ENCODE peak calls at places on chromosomes 11 and 22, in six cellular contexts. T, U, V, X, W and B are unnamed samples.

GRCh38 chr11:129300099-129300498 is 75.5 kb upstream of the BARX2 start:
- DNase-seq in U (no peak), V (no peak), T (no peak), X (no peak), W (no peak), B (no peak)

GRCh38 chr11:14907411-14908213 is 15.6 kb upstream of the CYP2R1 start:
- DNase-seq in T (peak), X (peak), V (peak), U (peak), W (peak), B (peak)

GRCh38 chr22:33853200-33854097 is 66.8 kb downstream of the LARGE1 start:
- DNase-seq in W (peak), T (no peak), U (no peak), V (peak), X (no peak), B (no peak)

GRCh38 chr11:57134284-57134683 is 47.5 kb upstream of the LRRC55 start:
- DNase-seq in V (peak), U (no peak), X (no peak), T (no peak), W (no peak), B (no peak)

GRCh38 chr22:50737728-50738648 is at the start of gene ACR:
- DNase-seq in T (no peak), W (no peak), V (no peak), X (no peak), U (no peak), B (peak)

GRCh38 chr11:134854391-134854991 is 442.4 kb upstream of the B3GAT1 start:
- DNase-seq in W (no peak), U (no peak), T (no peak), V (no peak), X (no peak), B (peak)

GRCh38 chr22:41395531-41396240 is 13.9 kb downstream of the TEF start:
- DNase-seq in T (no peak), V (no peak), X (no peak), W (no peak), U (no peak), B (no peak)

GRCh38 chr11:12123177-12123576 is 12.8 kb downstream of the MICAL2 start:
- DNase-seq in W (no peak), X (no peak), U (no peak), T (no peak), V (peak), B (no peak)

GRCh38 chr11:85165819-85166218 is 461.3 kb downstream of the DLG2 start:
- DNase-seq in V (no peak), W (no peak), T (no peak), X (no peak), U (no peak), B (no peak)

GRCh38 chr11:13169709-13170108 is 107.9 kb upstream of the BMAL1 start:
- DNase-seq in U (no peak), X (no peak), V (peak), W (no peak), T (no peak), B (no peak)

GRCh38 chr11:32829680-32830412 is at the start of gene PRRG4:
- DNase-seq in V (peak), X (peak), U (no peak), T (peak), W (peak), B (peak)

GRCh38 chr11:106668147-106668546 is 350.1 kb downstream of the GUCY1A2 start:
- DNase-seq in U (no peak), X (no peak), V (peak), T (no peak), W (no peak), B (no peak)

GRCh38 chr11:67277231-67277961 is 11.1 kb downstream of the GRK2 start:
- DNase-seq in X (peak), T (peak), V (peak), U (peak), W (peak), B (peak)

GRCh38 chr22:38831166-38831945 is 12.5 kb downstream of the NPTXR start:
- DNase-seq in U (no peak), V (peak), T (no peak), W (no peak), X (no peak), B (no peak)

GRCh38 chr11:126837581-126837980 is 163.0 kb downstream of the KIRREL3 start:
- DNase-seq in T (no peak), X (no peak), V (no peak), W (no peak), U (no peak), B (no peak)

GRCh38 chr11:116720895-116721294 is 51.9 kb downstream of the BUD13 start:
- DNase-seq in W (no peak), T (no peak), U (no peak), X (no peak), V (no peak), B (no peak)

GRCh38 chr11:72758690-72759389 is 6.6 kb upstream of the ARAP1 start:
- DNase-seq in X (no peak), W (no peak), T (no peak), U (no peak), V (peak), B (no peak)

GRCh38 chr11:80930038-80930437 is 1489.2 kb upstream of the TENM4 start:
- DNase-seq in W (no peak), T (no peak), X (no peak), U (no peak), V (no peak), B (no peak)

GRCh38 chr11:69934861-69935494 is 115.8 kb upstream of the FGF3 start:
- DNase-seq in U (no peak), X (no peak), W (no peak), T (no peak), V (peak), B (peak)

GRCh38 chr11:128507936-128508335 is 79.4 kb downstream of the ETS1 start:
- DNase-seq in T (no peak), U (no peak), X (no peak), V (no peak), W (no peak), B (no peak)

GRCh38 chr22:46890819-46891218 is 128.4 kb downstream of the TBC1D22A start:
- DNase-seq in V (no peak), U (no peak), T (no peak), W (no peak), X (no peak), B (no peak)

GRCh38 chr11:47234669-47235075 is 13.9 kb downstream of the ACP2 start:
- DNase-seq in T (peak), W (no peak), X (peak), V (peak), U (peak), B (no peak)

GRCh38 chr22:43740587-43741270 is 71.4 kb downstream of the EFCAB6 start:
- DNase-seq in V (no peak), W (no peak), U (no peak), T (no peak), X (no peak), B (no peak)

GRCh38 chr11:57515332-57516060 is at the start of gene SLC43A1:
- DNase-seq in X (no peak), V (peak), U (no peak), T (peak), W (no peak), B (no peak)

GRCh38 chr11:72723508-72723907 is 28.7 kb downstream of the ARAP1 start:
- DNase-seq in T (no peak), V (no peak), U (no peak), X (no peak), W (no peak), B (no peak)

GRCh38 chr11:27933992-27934829 is 173.7 kb downstream of the KIF18A start:
- DNase-seq in U (no peak), T (no peak), W (no peak), X (no peak), V (peak), B (no peak)

GRCh38 chr11:128733440-128734115 is 39.7 kb downstream of the FLI1 start:
- DNase-seq in T (no peak), X (no peak), W (no peak), U (peak), V (peak), B (peak)

GRCh38 chr22:27576815-27577564 is 224.6 kb downstream of the MN1 start:
- DNase-seq in W (no peak), T (no peak), V (peak), X (no peak), U (no peak), B (no peak)

GRCh38 chr11:45560153-45560934 is 105.1 kb downstream of the CHST1 start:
- DNase-seq in V (no peak), W (no peak), X (no peak), U (no peak), T (no peak), B (no peak)

GRCh38 chr11:73760066-73760679 is 701 bp downstream of the RAB6A start:
- DNase-seq in T (peak), V (peak), W (peak), X (peak), U (no peak), B (peak)

GRCh38 chr22:50193621-50194020 is 7.2 kb upstream of the SELENOO start:
- DNase-seq in V (no peak), T (no peak), W (no peak), U (no peak), X (no peak), B (no peak)

GRCh38 chr11:5304046-5304445 is 2.3 kb upstream of the OR51B4 start:
- DNase-seq in X (no peak), U (no peak), T (no peak), W (no peak), V (no peak), B (no peak)

GRCh38 chr22:39220897-39221850 is 23.6 kb downstream of the PDGFB start:
- DNase-seq in X (no peak), T (no peak), V (peak), W (no peak), U (no peak), B (peak)